ENCODE peak calls at places on chromosome 10, in seven cellular contexts. W is upper lobe of right lung, E is GM06990, F is astrocyte of the spinal cord, A is endodermal cell, Y is psoas muscle, I is HCT116. G is an unnamed sample.

GRCh38 chr10:103747193-103747865 is 108.0 kb downstream of the SH3PXD2A start:
- DNase-seq in W (no peak), E (no peak), F (no peak), A (no peak), Y (no peak), I (no peak), G (no peak)

GRCh38 chr10:13567030-13567429 is 19.7 kb upstream of the PRPF18 start:
- DNase-seq in W (no peak), E (no peak), F (no peak), A (no peak), Y (no peak), I (no peak), G (peak)

GRCh38 chr10:109765838-109766237 is 157.5 kb downstream of the XPNPEP1 start:
- DNase-seq in W (no peak), E (no peak), F (no peak), A (no peak), Y (no peak), I (no peak), G (no peak)

GRCh38 chr10:75495434-75496190 is 64.2 kb downstream of the LRMDA start:
- DNase-seq in W (no peak), E (no peak), F (no peak), A (no peak), Y (no peak), I (no peak), G (no peak)

GRCh38 chr10:7438196-7438986 is 27.6 kb upstream of the SFMBT2 start:
- DNase-seq in W (no peak), E (no peak), F (no peak), A (no peak), Y (no peak), I (no peak), G (no peak)

GRCh38 chr10:33377658-33378025 is 43.2 kb upstream of the NRP1 start:
- DNase-seq in W (no peak), E (no peak), F (peak), A (no peak), Y (no peak), I (peak), G (no peak)

GRCh38 chr10:94038024-94038423 is 44.3 kb downstream of the PLCE1 start:
- DNase-seq in W (no peak), E (no peak), F (peak), A (peak), Y (no peak), I (no peak), G (no peak)

GRCh38 chr10:116836087-116836486 is 13.2 kb upstream of the ENO4 start:
- DNase-seq in W (no peak), E (no peak), F (no peak), A (peak), Y (no peak), I (no peak), G (no peak)

GRCh38 chr10:114648368-114648767 is 9.7 kb downstream of the ABLIM1 start:
- DNase-seq in W (no peak), E (no peak), F (peak), A (no peak), Y (no peak), I (no peak), G (no peak)

GRCh38 chr10:43955002-43955596 is 306.4 kb upstream of the ZNF32 start:
- DNase-seq in W (peak), E (no peak), F (no peak), A (peak), Y (no peak), I (no peak), G (no peak)

GRCh38 chr10:5540886-5541285 is 16.1 kb downstream of the CALML3 start:
- DNase-seq in W (peak), E (no peak), F (no peak), A (peak), Y (no peak), I (no peak), G (peak)

GRCh38 chr10:121597504-121598241 is 571 bp downstream of the FGFR2 start:
- DNase-seq in W (no peak), E (no peak), F (no peak), A (peak), Y (peak), I (no peak), G (no peak)

GRCh38 chr10:101535949-101536348 is 52.1 kb downstream of the POLL start:
- DNase-seq in W (no peak), E (no peak), F (no peak), A (no peak), Y (no peak), I (no peak), G (no peak)

GRCh38 chr10:76117949-76118348 is 686.5 kb downstream of the LRMDA start:
- DNase-seq in W (no peak), E (no peak), F (peak), A (no peak), Y (no peak), I (no peak), G (no peak)

GRCh38 chr10:87844837-87845623 is 18.3 kb downstream of the KLLN start:
- DNase-seq in W (no peak), E (no peak), F (peak), A (no peak), Y (no peak), I (no peak), G (no peak)

GRCh38 chr10:104577171-104577570 is 63.9 kb upstream of the SORCS3 start:
- DNase-seq in W (no peak), E (no peak), F (no peak), A (peak), Y (no peak), I (no peak), G (no peak)

GRCh38 chr10:128979405-128979804 is 487.6 kb upstream of the MGMT start:
- DNase-seq in W (no peak), E (no peak), F (no peak), A (no peak), Y (no peak), I (no peak), G (no peak)

GRCh38 chr10:110221044-110221720 is 13.8 kb downstream of the MXI1 start:
- DNase-seq in W (no peak), E (no peak), F (no peak), A (no peak), Y (no peak), I (no peak), G (no peak)

GRCh38 chr10:61411651-61412050 is 41.5 kb downstream of the TMEM26 start:
- DNase-seq in W (no peak), E (no peak), F (no peak), A (no peak), Y (no peak), I (no peak), G (no peak)

GRCh38 chr10:71433116-71433982 is 36.6 kb downstream of the CDH23 start:
- DNase-seq in W (no peak), E (no peak), F (no peak), A (peak), Y (no peak), I (no peak), G (no peak)
- TF ChIP-seq CTCF in W (no peak), E (no peak), F (no peak), A (no peak), Y (no peak), I (no peak), G (no peak)

GRCh38 chr10:134205-134742 is 981 bp upstream of the ZMYND11 start:
- DNase-seq in W (peak), E (no peak), F (peak), A (peak), Y (no peak), I (no peak), G (no peak)
- TF ChIP-seq CTCF in W (no peak), E (no peak), F (no peak), A (no peak), Y (no peak), I (no peak), G (no peak)

GRCh38 chr10:58818889-58819288 is 306.2 kb downstream of the BICC1 start:
- DNase-seq in W (no peak), E (no peak), F (peak), A (no peak), Y (no peak), I (no peak), G (no peak)
- TF ChIP-seq CTCF in W (no peak), E (no peak), F (peak), A (no peak), Y (no peak), I (no peak), G (no peak)

GRCh38 chr10:18583575-18584270 is 67.7 kb downstream of the NSUN6 start:
- DNase-seq in W (no peak), E (no peak), F (no peak), A (peak), Y (no peak), I (no peak), G (no peak)
- TF ChIP-seq CTCF in W (no peak), E (peak), F (peak), A (peak), Y (no peak), I (peak), G (peak)

DNA sequence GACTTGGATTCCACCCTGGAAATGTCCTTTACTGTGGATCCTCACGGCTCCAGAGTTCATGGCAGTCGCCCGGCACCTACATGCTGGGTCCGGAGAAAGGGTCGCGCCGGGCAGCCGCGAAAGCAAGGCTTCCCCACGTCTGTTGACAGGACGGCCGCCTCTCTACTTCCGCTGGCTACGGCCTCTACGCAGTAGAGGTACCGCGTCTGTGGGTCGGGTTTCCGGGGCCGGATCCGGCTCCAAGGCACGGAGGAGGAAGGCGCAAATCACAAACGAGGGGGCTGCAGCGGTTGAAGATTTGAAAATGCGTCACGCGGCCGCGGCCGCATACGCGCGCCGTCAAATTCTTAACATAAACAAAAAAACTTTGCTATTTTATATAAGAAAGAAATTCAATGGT is 649.6 kb downstream of the REEP3 start:
- DNase-seq in W (no peak), E (no peak), F (no peak), A (no peak), Y (no peak), I (no peak), G (no peak)
- TF ChIP-seq CTCF in W (no peak), E (no peak), F (no peak), A (no peak), Y (no peak), I (no peak), G (no peak)

GRCh38 chr10:95476482-95477174 is 84.5 kb downstream of the SORBS1 start:
- DNase-seq in W (no peak), E (no peak), F (no peak), A (no peak), Y (no peak), I (no peak), G (no peak)

GRCh38 chr10:95475003-95475383 is 86.2 kb downstream of the SORBS1 start:
- DNase-seq in W (no peak), E (no peak), F (no peak), A (no peak), Y (no peak), I (no peak), G (no peak)

GRCh38 chr10:95472304-95473088 is 88.7 kb downstream of the SORBS1 start:
- DNase-seq in W (no peak), E (no peak), F (no peak), A (no peak), Y (no peak), I (no peak), G (no peak)

GRCh38 chr10:95475827-95476481 is 85.2 kb downstream of the SORBS1 start:
- DNase-seq in W (no peak), E (no peak), F (no peak), A (peak), Y (peak), I (no peak), G (no peak)

GRCh38 chr10:95474228-95475002 is 86.8 kb downstream of the SORBS1 start:
- DNase-seq in W (no peak), E (no peak), F (peak), A (no peak), Y (no peak), I (no peak), G (no peak)
- TF ChIP-seq CTCF in W (no peak), E (no peak), F (no peak), A (peak), Y (peak), I (no peak), G (no peak)

DNA sequence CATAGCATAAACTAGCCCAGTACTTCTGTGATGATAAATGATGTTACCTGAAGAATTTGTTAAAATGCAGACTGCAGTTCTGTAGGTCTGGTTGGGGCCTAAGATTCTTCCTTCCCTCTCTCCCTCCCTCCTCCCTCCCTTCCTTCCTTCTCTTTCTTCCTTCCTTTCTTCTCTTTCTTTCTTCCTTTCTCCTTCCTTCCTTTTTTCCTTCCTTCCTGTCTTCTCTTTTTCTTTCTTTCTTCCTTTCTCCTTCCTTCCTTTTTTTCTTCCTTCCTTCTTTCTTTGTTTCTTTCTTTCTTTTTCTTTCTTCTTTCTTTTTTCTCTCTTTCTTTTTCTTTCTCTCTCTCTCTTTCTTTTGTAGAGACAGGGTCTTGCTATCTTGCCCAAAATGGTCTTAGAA is 3.7 kb upstream of the SLC25A28 start:
- DNase-seq in W (no peak), E (no peak), F (no peak), A (no peak), Y (no peak), I (no peak), G (no peak)
- TF ChIP-seq CTCF in W (no peak), E (no peak), F (no peak), A (no peak), Y (no peak), I (no peak), G (no peak)

G was measured in CD14-positive monocyte.